ENCODE peak calls at places on chromosome 5, in seven cellular contexts. One of them, this sample, is unnamed.

GRCh38 chr5:88827997-88828396 is 55.0 kb downstream of the MEF2C start:
- DNase-seq in stimulated activated CD8-positive, alpha-beta memory T cell treated with anti-CD3 and anti-CD28 coated beads, Interleukin-15, amount 100 ng/mL, for 24 hours: no peak
- DNase-seq in mammary epithelial cell: peak; percentile 5
- DNase-seq in fibroblast of mammary gland: no peak
- DNase-seq in Ammon's horn: no peak
- DNase-seq in T1000: no peak
- DNase-seq in substantia nigra: no peak
- DNase-seq in this sample: no peak

GRCh38 chr5:180330810-180331646 is 22.1 kb downstream of the GFPT2 start:
- DNase-seq in stimulated activated CD8-positive, alpha-beta memory T cell treated with anti-CD3 and anti-CD28 coated beads, Interleukin-15, amount 100 ng/mL, for 24 hours: no peak
- DNase-seq in mammary epithelial cell: peak; percentile 53
- DNase-seq in fibroblast of mammary gland: peak; percentile 100
- DNase-seq in Ammon's horn: no peak
- DNase-seq in T1000: peak; percentile 76
- DNase-seq in substantia nigra: no peak
- DNase-seq in this sample: no peak

GRCh38 chr5:73305386-73305785 is 132.4 kb downstream of the TMEM174 start:
- DNase-seq in stimulated activated CD8-positive, alpha-beta memory T cell treated with anti-CD3 and anti-CD28 coated beads, Interleukin-15, amount 100 ng/mL, for 24 hours: no peak
- DNase-seq in mammary epithelial cell: no peak
- DNase-seq in fibroblast of mammary gland: no peak
- DNase-seq in Ammon's horn: no peak
- DNase-seq in T1000: no peak
- DNase-seq in substantia nigra: no peak
- DNase-seq in this sample: no peak

GRCh38 chr5:7597058-7597457 is 201.1 kb downstream of the ADCY2 start:
- DNase-seq in stimulated activated CD8-positive, alpha-beta memory T cell treated with anti-CD3 and anti-CD28 coated beads, Interleukin-15, amount 100 ng/mL, for 24 hours: no peak
- DNase-seq in mammary epithelial cell: no peak
- DNase-seq in fibroblast of mammary gland: no peak
- DNase-seq in Ammon's horn: peak; percentile 23
- DNase-seq in T1000: no peak
- DNase-seq in substantia nigra: peak; percentile 17
- DNase-seq in this sample: no peak

GRCh38 chr5:139711852-139712171 is 63.7 kb downstream of the CXXC5 start:
- DNase-seq in stimulated activated CD8-positive, alpha-beta memory T cell treated with anti-CD3 and anti-CD28 coated beads, Interleukin-15, amount 100 ng/mL, for 24 hours: no peak
- DNase-seq in mammary epithelial cell: no peak
- DNase-seq in fibroblast of mammary gland: no peak
- DNase-seq in Ammon's horn: peak; percentile 64
- DNase-seq in T1000: no peak
- DNase-seq in substantia nigra: peak; percentile 65
- DNase-seq in this sample: no peak

GRCh38 chr5:37869221-37869620 is 29.4 kb upstream of the GDNF start:
- DNase-seq in stimulated activated CD8-positive, alpha-beta memory T cell treated with anti-CD3 and anti-CD28 coated beads, Interleukin-15, amount 100 ng/mL, for 24 hours: no peak
- DNase-seq in mammary epithelial cell: peak; percentile 43
- DNase-seq in fibroblast of mammary gland: peak; percentile 88
- DNase-seq in Ammon's horn: no peak
- DNase-seq in T1000: no peak
- DNase-seq in substantia nigra: no peak
- DNase-seq in this sample: no peak

GRCh38 chr5:81749562-81750307 is 1.2 kb downstream of the SSBP2 start:
- DNase-seq in stimulated activated CD8-positive, alpha-beta memory T cell treated with anti-CD3 and anti-CD28 coated beads, Interleukin-15, amount 100 ng/mL, for 24 hours: peak; percentile 7
- DNase-seq in mammary epithelial cell: peak; percentile 16
- DNase-seq in fibroblast of mammary gland: no peak
- DNase-seq in Ammon's horn: peak; percentile 18
- DNase-seq in T1000: no peak
- DNase-seq in substantia nigra: peak; percentile 35
- DNase-seq in this sample: peak; percentile 23

GRCh38 chr5:146130440-146131045 is 25.2 kb upstream of the PLAC8L1 start:
- DNase-seq in stimulated activated CD8-positive, alpha-beta memory T cell treated with anti-CD3 and anti-CD28 coated beads, Interleukin-15, amount 100 ng/mL, for 24 hours: no peak
- DNase-seq in mammary epithelial cell: peak; percentile 1
- DNase-seq in fibroblast of mammary gland: peak; percentile 52
- DNase-seq in Ammon's horn: peak; percentile 52
- DNase-seq in T1000: no peak
- DNase-seq in substantia nigra: no peak
- DNase-seq in this sample: peak; percentile 6

GRCh38 chr5:172773481-172774469 is 2.8 kb upstream of the DUSP1 start:
- DNase-seq in stimulated activated CD8-positive, alpha-beta memory T cell treated with anti-CD3 and anti-CD28 coated beads, Interleukin-15, amount 100 ng/mL, for 24 hours: no peak
- DNase-seq in mammary epithelial cell: peak; percentile 24
- DNase-seq in fibroblast of mammary gland: peak; percentile 78
- DNase-seq in Ammon's horn: no peak
- DNase-seq in T1000: no peak
- DNase-seq in substantia nigra: no peak
- DNase-seq in this sample: no peak

GRCh38 chr5:180026320-180026719 is 45.2 kb downstream of the RNF130 start:
- DNase-seq in stimulated activated CD8-positive, alpha-beta memory T cell treated with anti-CD3 and anti-CD28 coated beads, Interleukin-15, amount 100 ng/mL, for 24 hours: no peak
- DNase-seq in mammary epithelial cell: peak; percentile 72
- DNase-seq in fibroblast of mammary gland: peak; percentile 66
- DNase-seq in Ammon's horn: peak; percentile 42
- DNase-seq in T1000: no peak
- DNase-seq in substantia nigra: no peak
- DNase-seq in this sample: no peak

GRCh38 chr5:178483620-178484019 is 106.6 kb downstream of the COL23A1 start:
- DNase-seq in stimulated activated CD8-positive, alpha-beta memory T cell treated with anti-CD3 and anti-CD28 coated beads, Interleukin-15, amount 100 ng/mL, for 24 hours: no peak
- DNase-seq in mammary epithelial cell: no peak
- DNase-seq in fibroblast of mammary gland: no peak
- DNase-seq in Ammon's horn: no peak
- DNase-seq in T1000: no peak
- DNase-seq in substantia nigra: no peak
- DNase-seq in this sample: no peak

GRCh38 chr5:109819878-109820277 is 130.2 kb downstream of the MAN2A1 start:
- DNase-seq in stimulated activated CD8-positive, alpha-beta memory T cell treated with anti-CD3 and anti-CD28 coated beads, Interleukin-15, amount 100 ng/mL, for 24 hours: no peak
- DNase-seq in mammary epithelial cell: no peak
- DNase-seq in fibroblast of mammary gland: no peak
- DNase-seq in Ammon's horn: no peak
- DNase-seq in T1000: no peak
- DNase-seq in substantia nigra: no peak
- DNase-seq in this sample: no peak

GRCh38 chr5:94422819-94423218 is 195.6 kb downstream of the KIAA0825 start:
- DNase-seq in stimulated activated CD8-positive, alpha-beta memory T cell treated with anti-CD3 and anti-CD28 coated beads, Interleukin-15, amount 100 ng/mL, for 24 hours: no peak
- DNase-seq in mammary epithelial cell: peak; percentile 86
- DNase-seq in fibroblast of mammary gland: peak; percentile 77
- DNase-seq in Ammon's horn: no peak
- DNase-seq in T1000: no peak
- DNase-seq in substantia nigra: no peak
- DNase-seq in this sample: no peak

GRCh38 chr5:44294492-44294891 is 94.7 kb downstream of the FGF10 start:
- DNase-seq in stimulated activated CD8-positive, alpha-beta memory T cell treated with anti-CD3 and anti-CD28 coated beads, Interleukin-15, amount 100 ng/mL, for 24 hours: no peak
- DNase-seq in mammary epithelial cell: no peak
- DNase-seq in fibroblast of mammary gland: peak; percentile 74
- DNase-seq in Ammon's horn: peak; percentile 3
- DNase-seq in T1000: no peak
- DNase-seq in substantia nigra: no peak
- DNase-seq in this sample: no peak

GRCh38 chr5:35405938-35406337 is 175.7 kb upstream of the PRLR start:
- DNase-seq in stimulated activated CD8-positive, alpha-beta memory T cell treated with anti-CD3 and anti-CD28 coated beads, Interleukin-15, amount 100 ng/mL, for 24 hours: no peak
- DNase-seq in mammary epithelial cell: no peak
- DNase-seq in fibroblast of mammary gland: no peak
- DNase-seq in Ammon's horn: no peak
- DNase-seq in T1000: no peak
- DNase-seq in substantia nigra: no peak
- DNase-seq in this sample: no peak

GRCh38 chr5:172414618-172415599 is 39.4 kb downstream of the SH3PXD2B start:
- DNase-seq in stimulated activated CD8-positive, alpha-beta memory T cell treated with anti-CD3 and anti-CD28 coated beads, Interleukin-15, amount 100 ng/mL, for 24 hours: no peak
- DNase-seq in mammary epithelial cell: no peak
- DNase-seq in fibroblast of mammary gland: peak; percentile 57
- DNase-seq in Ammon's horn: peak; percentile 58
- DNase-seq in T1000: peak; percentile 52
- DNase-seq in substantia nigra: no peak
- DNase-seq in this sample: no peak

GRCh38 chr5:116378007-116378831 is 196.4 kb downstream of the SEMA6A start:
- DNase-seq in stimulated activated CD8-positive, alpha-beta memory T cell treated with anti-CD3 and anti-CD28 coated beads, Interleukin-15, amount 100 ng/mL, for 24 hours: no peak
- DNase-seq in mammary epithelial cell: no peak
- DNase-seq in fibroblast of mammary gland: no peak
- DNase-seq in Ammon's horn: no peak
- DNase-seq in T1000: no peak
- DNase-seq in substantia nigra: no peak
- DNase-seq in this sample: peak; percentile 10

GRCh38 chr5:98193921-98194760 is 579.3 kb upstream of the RGMB start:
- DNase-seq in stimulated activated CD8-positive, alpha-beta memory T cell treated with anti-CD3 and anti-CD28 coated beads, Interleukin-15, amount 100 ng/mL, for 24 hours: no peak
- DNase-seq in mammary epithelial cell: no peak
- DNase-seq in fibroblast of mammary gland: no peak
- DNase-seq in Ammon's horn: no peak
- DNase-seq in T1000: no peak
- DNase-seq in substantia nigra: no peak
- DNase-seq in this sample: no peak

GRCh38 chr5:171868236-171868635 is 82.6 kb downstream of the SMIM23 start:
- DNase-seq in stimulated activated CD8-positive, alpha-beta memory T cell treated with anti-CD3 and anti-CD28 coated beads, Interleukin-15, amount 100 ng/mL, for 24 hours: no peak
- DNase-seq in mammary epithelial cell: no peak
- DNase-seq in fibroblast of mammary gland: peak; percentile 52
- DNase-seq in Ammon's horn: no peak
- DNase-seq in T1000: no peak
- DNase-seq in substantia nigra: no peak
- DNase-seq in this sample: no peak

GRCh38 chr5:14400085-14400484 is 181.5 kb upstream of the OTULINL start:
- DNase-seq in stimulated activated CD8-positive, alpha-beta memory T cell treated with anti-CD3 and anti-CD28 coated beads, Interleukin-15, amount 100 ng/mL, for 24 hours: no peak
- DNase-seq in mammary epithelial cell: no peak
- DNase-seq in fibroblast of mammary gland: peak; percentile 94
- DNase-seq in Ammon's horn: no peak
- DNase-seq in T1000: no peak
- DNase-seq in substantia nigra: no peak
- DNase-seq in this sample: no peak

GRCh38 chr5:39121315-39121714 is 47.1 kb upstream of the RICTOR start:
- DNase-seq in stimulated activated CD8-positive, alpha-beta memory T cell treated with anti-CD3 and anti-CD28 coated beads, Interleukin-15, amount 100 ng/mL, for 24 hours: no peak
- DNase-seq in mammary epithelial cell: no peak
- DNase-seq in fibroblast of mammary gland: no peak
- DNase-seq in Ammon's horn: no peak
- DNase-seq in T1000: no peak
- DNase-seq in substantia nigra: no peak
- DNase-seq in this sample: no peak

GRCh38 chr5:40503438-40503837 is 176.3 kb upstream of the PTGER4 start:
- DNase-seq in stimulated activated CD8-positive, alpha-beta memory T cell treated with anti-CD3 and anti-CD28 coated beads, Interleukin-15, amount 100 ng/mL, for 24 hours: no peak
- DNase-seq in mammary epithelial cell: no peak
- DNase-seq in fibroblast of mammary gland: no peak
- DNase-seq in Ammon's horn: no peak
- DNase-seq in T1000: no peak
- DNase-seq in substantia nigra: no peak
- DNase-seq in this sample: no peak

GRCh38 chr5:171984748-171985419 is 21.6 kb downstream of the FBXW11 start:
- DNase-seq in stimulated activated CD8-positive, alpha-beta memory T cell treated with anti-CD3 and anti-CD28 coated beads, Interleukin-15, amount 100 ng/mL, for 24 hours: no peak
- DNase-seq in mammary epithelial cell: peak; percentile 89
- DNase-seq in fibroblast of mammary gland: peak; percentile 93
- DNase-seq in Ammon's horn: peak; percentile 22
- DNase-seq in T1000: peak; percentile 16
- DNase-seq in substantia nigra: no peak
- DNase-seq in this sample: no peak

GRCh38 chr5:109645591-109646236 is 44.0 kb upstream of the MAN2A1 start:
- DNase-seq in stimulated activated CD8-positive, alpha-beta memory T cell treated with anti-CD3 and anti-CD28 coated beads, Interleukin-15, amount 100 ng/mL, for 24 hours: no peak
- DNase-seq in mammary epithelial cell: no peak
- DNase-seq in fibroblast of mammary gland: no peak
- DNase-seq in Ammon's horn: peak; percentile 73
- DNase-seq in T1000: no peak
- DNase-seq in substantia nigra: no peak
- DNase-seq in this sample: peak; percentile 13

GRCh38 chr5:115657883-115658233 is 32.0 kb upstream of the TMED7 start:
- DNase-seq in stimulated activated CD8-positive, alpha-beta memory T cell treated with anti-CD3 and anti-CD28 coated beads, Interleukin-15, amount 100 ng/mL, for 24 hours: no peak
- DNase-seq in mammary epithelial cell: peak; percentile 71
- DNase-seq in fibroblast of mammary gland: peak; percentile 91
- DNase-seq in Ammon's horn: no peak
- DNase-seq in T1000: no peak
- DNase-seq in substantia nigra: no peak
- DNase-seq in this sample: no peak

GRCh38 chr5:167485395-167485794 is 806.0 kb upstream of the WWC1 start:
- DNase-seq in stimulated activated CD8-positive, alpha-beta memory T cell treated with anti-CD3 and anti-CD28 coated beads, Interleukin-15, amount 100 ng/mL, for 24 hours: no peak
- DNase-seq in mammary epithelial cell: peak; percentile 1
- DNase-seq in fibroblast of mammary gland: no peak
- DNase-seq in Ammon's horn: no peak
- DNase-seq in T1000: no peak
- DNase-seq in substantia nigra: no peak
- DNase-seq in this sample: no peak

GRCh38 chr5:40431734-40432133 is 248.0 kb upstream of the PTGER4 start:
- DNase-seq in stimulated activated CD8-positive, alpha-beta memory T cell treated with anti-CD3 and anti-CD28 coated beads, Interleukin-15, amount 100 ng/mL, for 24 hours: no peak
- DNase-seq in mammary epithelial cell: no peak
- DNase-seq in fibroblast of mammary gland: no peak
- DNase-seq in Ammon's horn: no peak
- DNase-seq in T1000: no peak
- DNase-seq in substantia nigra: no peak
- DNase-seq in this sample: no peak

GRCh38 chr5:168947212-168947868 is 353.6 kb downstream of the SLIT3 start:
- DNase-seq in stimulated activated CD8-positive, alpha-beta memory T cell treated with anti-CD3 and anti-CD28 coated beads, Interleukin-15, amount 100 ng/mL, for 24 hours: no peak
- DNase-seq in mammary epithelial cell: peak; percentile 24
- DNase-seq in fibroblast of mammary gland: peak; percentile 39
- DNase-seq in Ammon's horn: peak; percentile 31
- DNase-seq in T1000: no peak
- DNase-seq in substantia nigra: no peak
- DNase-seq in this sample: peak; percentile 79

GRCh38 chr5:132486318-132487094 is 4.1 kb downstream of the IRF1 start:
- DNase-seq in stimulated activated CD8-positive, alpha-beta memory T cell treated with anti-CD3 and anti-CD28 coated beads, Interleukin-15, amount 100 ng/mL, for 24 hours: no peak
- DNase-seq in mammary epithelial cell: no peak
- DNase-seq in fibroblast of mammary gland: no peak
- DNase-seq in Ammon's horn: no peak
- DNase-seq in T1000: no peak
- DNase-seq in substantia nigra: no peak
- DNase-seq in this sample: no peak

This sample was measured in HEK293T.